ENCODE peak calls at places on chromosomes 13 and 19, in four cellular contexts. One of them, this sample, is unnamed.

GRCh38 chr19:23440791-23441190 is 45.5 kb upstream of the ZNF91 start:
- DNase-seq in H1: no peak
- DNase-seq in GM23338: peak
- DNase-seq in K562: no peak
- DNase-seq in this sample: no peak

GRCh38 chr13:99280166-99280565 is 22.0 kb upstream of the GPR18 start:
- DNase-seq in H1: no peak
- DNase-seq in GM23338: no peak
- DNase-seq in K562: no peak
- DNase-seq in this sample: no peak

GRCh38 chr13:29707876-29708543 is 112.5 kb upstream of the SLC7A1 start:
- DNase-seq in H1: peak
- DNase-seq in GM23338: peak
- DNase-seq in K562: peak
- DNase-seq in this sample: peak

GRCh38 chr13:23430664-23431063 is 2.8 kb downstream of the SACS start:
- DNase-seq in H1: no peak
- DNase-seq in GM23338: no peak
- DNase-seq in K562: no peak
- DNase-seq in this sample: no peak

GRCh38 chr13:27128825-27129627 is 42.6 kb downstream of the USP12 start:
- DNase-seq in H1: no peak
- DNase-seq in GM23338: no peak
- DNase-seq in K562: no peak
- DNase-seq in this sample: no peak

GRCh38 chr19:48962029-48962848 is 2.9 kb upstream of the FTL start:
- DNase-seq in H1: no peak
- DNase-seq in GM23338: peak
- DNase-seq in K562: peak
- DNase-seq in this sample: no peak

GRCh38 chr19:18946918-18947317 is 5.9 kb upstream of the HOMER3 start:
- DNase-seq in H1: no peak
- DNase-seq in GM23338: no peak
- DNase-seq in K562: no peak
- DNase-seq in this sample: no peak

GRCh38 chr19:8399681-8400188 is 9.6 kb downstream of the RAB11B start:
- DNase-seq in H1: no peak
- DNase-seq in GM23338: no peak
- DNase-seq in K562: no peak
- DNase-seq in this sample: no peak

GRCh38 chr13:112819111-112819510 is 129.3 kb downstream of the ATP11A start:
- DNase-seq in H1: no peak
- DNase-seq in GM23338: no peak
- DNase-seq in K562: no peak
- DNase-seq in this sample: no peak

GRCh38 chr19:46426035-46426505 is 2.7 kb downstream of the PNMA8C start:
- DNase-seq in H1: no peak
- DNase-seq in GM23338: no peak
- DNase-seq in K562: no peak
- DNase-seq in this sample: peak

GRCh38 chr19:16144216-16144581 is 714 bp downstream of the HSH2D start:
- DNase-seq in H1: no peak
- DNase-seq in GM23338: no peak
- DNase-seq in K562: no peak
- DNase-seq in this sample: no peak

GRCh38 chr19:16141043-16141442 is 2.4 kb upstream of the HSH2D start:
- DNase-seq in H1: no peak
- DNase-seq in GM23338: no peak
- DNase-seq in K562: peak
- DNase-seq in this sample: no peak

GRCh38 chr19:16139752-16140151 is 3.7 kb upstream of the HSH2D start:
- DNase-seq in H1: no peak
- DNase-seq in GM23338: no peak
- DNase-seq in K562: no peak
- DNase-seq in this sample: no peak

GRCh38 chr19:16143399-16144215 is at the start of gene HSH2D:
- DNase-seq in H1: peak
- DNase-seq in GM23338: peak
- DNase-seq in K562: no peak
- DNase-seq in this sample: no peak

DNA sequence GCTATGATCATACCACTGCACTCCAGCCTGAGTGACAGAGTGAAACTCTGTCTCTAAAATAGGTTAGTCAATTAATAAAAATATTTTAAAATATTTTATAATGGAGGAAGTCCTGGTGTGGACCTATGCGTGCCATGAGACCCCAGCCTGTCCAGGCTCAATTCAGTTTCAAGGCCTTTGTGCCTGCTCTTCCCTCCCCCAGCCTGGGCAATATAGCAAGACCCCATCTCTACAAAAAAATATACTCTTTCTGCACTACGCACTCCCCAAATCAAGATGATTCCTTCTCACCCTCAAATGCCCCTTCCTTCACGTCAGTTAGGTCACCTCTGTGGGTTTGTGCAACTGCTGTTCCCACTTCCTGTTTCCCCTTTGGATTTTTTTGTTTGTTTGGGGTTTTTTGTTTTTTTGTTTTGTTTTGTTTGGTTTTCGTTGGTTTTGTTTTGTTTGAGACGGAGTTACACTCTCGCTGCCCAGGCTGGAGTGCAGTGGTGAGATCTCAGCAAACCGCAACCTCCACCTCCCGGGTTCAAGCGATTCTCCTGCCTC is 1.4 kb upstream of the HSH2D start:
- DNase-seq in H1: no peak
- DNase-seq in GM23338: no peak
- DNase-seq in K562: no peak
- DNase-seq in this sample: no peak
- H3K4me2 ChIP-seq in H1: no peak
- H3K4me2 ChIP-seq in GM23338: no peak
- H3K4me2 ChIP-seq in K562: no peak
- H3K4me2 ChIP-seq in this sample: no peak

GRCh38 chr19:16872728-16873127 is 16.1 kb upstream of the F2RL3 start:
- DNase-seq in H1: no peak
- DNase-seq in GM23338: no peak
- DNase-seq in K562: no peak
- DNase-seq in this sample: no peak

GRCh38 chr19:16875584-16876555 is 12.9 kb upstream of the F2RL3 start:
- DNase-seq in H1: no peak
- DNase-seq in GM23338: no peak
- DNase-seq in K562: no peak
- DNase-seq in this sample: no peak

GRCh38 chr19:16874250-16874977 is 14.4 kb upstream of the F2RL3 start:
- DNase-seq in H1: no peak
- DNase-seq in GM23338: no peak
- DNase-seq in K562: no peak
- DNase-seq in this sample: no peak

GRCh38 chr19:16871870-16872269 is 16.9 kb upstream of the F2RL3 start:
- DNase-seq in H1: no peak
- DNase-seq in GM23338: no peak
- DNase-seq in K562: no peak
- DNase-seq in this sample: no peak

GRCh38 chr19:16873603-16874002 is 15.2 kb upstream of the F2RL3 start:
- DNase-seq in H1: no peak
- DNase-seq in GM23338: no peak
- DNase-seq in K562: no peak
- DNase-seq in this sample: no peak
- H3K4me2 ChIP-seq in H1: no peak
- H3K4me2 ChIP-seq in GM23338: no peak
- H3K4me2 ChIP-seq in K562: no peak
- H3K4me2 ChIP-seq in this sample: no peak

GRCh38 chr19:5147971-5148793 is 179.3 kb downstream of the KDM4B start:
- DNase-seq in H1: no peak
- DNase-seq in GM23338: no peak
- DNase-seq in K562: no peak
- DNase-seq in this sample: no peak
- H3K4me2 ChIP-seq in H1: no peak
- H3K4me2 ChIP-seq in GM23338: no peak
- H3K4me2 ChIP-seq in K562: no peak
- H3K4me2 ChIP-seq in this sample: no peak

GRCh38 chr13:96984061-96984508 is 10.2 kb downstream of the OXGR1 start:
- DNase-seq in H1: no peak
- DNase-seq in GM23338: peak
- DNase-seq in K562: peak
- DNase-seq in this sample: peak
- H3K4me2 ChIP-seq in H1: peak
- H3K4me2 ChIP-seq in GM23338: peak
- H3K4me2 ChIP-seq in K562: peak
- H3K4me2 ChIP-seq in this sample: peak

GRCh38 chr13:110298221-110298565 is 8.8 kb downstream of the COL4A1 start:
- DNase-seq in H1: no peak
- DNase-seq in GM23338: no peak
- DNase-seq in K562: no peak
- DNase-seq in this sample: no peak
- H3K4me2 ChIP-seq in H1: peak
- H3K4me2 ChIP-seq in GM23338: peak
- H3K4me2 ChIP-seq in K562: no peak
- H3K4me2 ChIP-seq in this sample: no peak

DNA sequence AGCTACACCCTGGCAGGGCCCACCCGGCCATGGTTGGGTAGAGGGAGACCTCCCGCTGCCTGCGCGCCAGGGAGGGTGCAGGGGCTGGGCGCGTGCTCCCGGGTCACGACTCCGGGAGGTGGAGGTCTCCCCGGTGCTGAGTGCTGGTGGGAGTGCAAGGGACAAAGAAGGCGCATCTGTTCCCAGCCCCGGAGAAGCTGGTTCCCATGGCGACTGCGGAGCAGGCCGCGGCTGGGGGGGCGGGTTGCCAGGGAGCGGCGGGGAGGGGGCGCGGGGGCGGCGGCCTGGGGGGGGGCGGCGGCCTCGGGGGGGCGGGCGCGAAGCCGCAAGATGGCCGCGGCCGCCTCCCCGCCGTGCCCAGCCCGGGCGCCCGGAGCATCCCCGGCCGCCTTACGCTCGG is 1.2 kb downstream of the CBARP start:
- DNase-seq in H1: no peak
- DNase-seq in GM23338: no peak
- DNase-seq in K562: no peak
- DNase-seq in this sample: peak
- H3K4me2 ChIP-seq in H1: peak
- H3K4me2 ChIP-seq in GM23338: peak
- H3K4me2 ChIP-seq in K562: peak
- H3K4me2 ChIP-seq in this sample: peak

DNA sequence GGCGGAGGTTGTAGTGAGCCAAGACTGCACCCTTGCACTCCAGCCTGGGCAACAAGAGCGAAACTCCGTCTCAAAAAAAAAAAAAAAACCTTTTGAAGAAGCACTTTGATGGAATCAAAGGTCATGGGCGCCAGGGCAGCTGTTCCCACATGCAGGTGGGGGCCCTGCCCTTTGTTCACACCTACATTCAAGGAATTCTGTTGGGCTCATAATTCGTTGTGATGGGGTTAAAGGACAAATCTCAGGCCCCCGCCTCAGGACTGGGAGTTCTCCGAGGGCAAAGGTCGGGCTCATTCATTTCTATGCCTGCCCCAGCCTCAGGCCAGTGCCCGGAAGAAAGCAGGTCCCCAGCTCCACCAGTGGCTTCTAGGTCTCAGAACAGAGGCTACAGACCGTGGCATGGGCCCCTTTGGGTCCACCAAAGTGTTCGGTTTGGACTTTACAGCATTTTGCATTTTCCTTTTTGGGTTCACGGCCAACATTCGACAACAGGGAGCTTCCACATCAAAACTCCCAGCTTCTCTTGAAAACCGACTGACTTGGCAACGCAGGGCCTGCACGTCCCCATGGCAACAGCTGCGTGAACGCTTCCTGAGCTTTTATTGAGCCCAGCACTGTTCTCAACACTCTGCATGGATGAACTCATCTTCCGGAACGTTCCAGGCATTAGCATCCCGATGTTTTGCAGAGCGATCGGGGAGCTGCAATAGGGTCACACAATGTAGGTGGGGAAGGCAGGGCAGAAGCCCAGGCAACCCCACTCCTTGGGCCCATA is 10.1 kb upstream of the GTF2F1 start:
- DNase-seq in H1: no peak
- DNase-seq in GM23338: peak
- DNase-seq in K562: no peak
- DNase-seq in this sample: peak
- H3K4me2 ChIP-seq in H1: no peak
- H3K4me2 ChIP-seq in GM23338: no peak
- H3K4me2 ChIP-seq in K562: no peak
- H3K4me2 ChIP-seq in this sample: no peak

GRCh38 chr13:20997301-20998061 is 63.9 kb downstream of the LATS2 start:
- DNase-seq in H1: peak
- DNase-seq in GM23338: peak
- DNase-seq in K562: no peak
- DNase-seq in this sample: no peak
- H3K4me2 ChIP-seq in H1: peak
- H3K4me2 ChIP-seq in GM23338: peak
- H3K4me2 ChIP-seq in K562: no peak
- H3K4me2 ChIP-seq in this sample: no peak

DNA sequence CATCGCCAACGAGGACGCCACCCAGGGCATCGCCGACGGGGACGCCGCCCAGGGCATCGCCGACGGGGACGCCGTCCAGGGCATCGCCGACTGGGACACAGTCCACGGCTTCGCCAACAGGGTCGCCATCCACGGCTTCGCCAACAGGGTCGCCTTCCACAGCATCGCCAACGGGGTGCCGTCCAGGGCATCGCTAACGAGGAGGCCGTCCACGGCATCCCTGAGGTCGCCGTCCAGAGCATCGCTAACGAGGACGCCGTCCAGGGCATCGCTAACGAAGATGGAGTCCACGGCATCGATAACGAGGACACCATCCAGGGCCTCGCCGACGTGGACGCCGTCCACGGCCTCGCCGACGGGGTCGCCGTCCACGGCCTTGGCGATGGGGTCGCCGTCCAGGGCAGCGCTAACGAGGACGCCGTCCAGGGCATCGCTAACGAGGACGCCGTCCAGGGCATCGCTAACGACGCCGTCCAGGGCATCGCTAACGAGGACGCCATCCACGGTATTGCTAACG is 947.8 kb downstream of the TUBA3C start:
- DNase-seq in H1: no peak
- DNase-seq in GM23338: no peak
- DNase-seq in K562: no peak
- DNase-seq in this sample: no peak
- H3K4me2 ChIP-seq in H1: no peak
- H3K4me2 ChIP-seq in GM23338: no peak
- H3K4me2 ChIP-seq in K562: no peak
- H3K4me2 ChIP-seq in this sample: no peak

GRCh38 chr13:24716446-24716845 is 36.2 kb downstream of the ATP12A start:
- DNase-seq in H1: no peak
- DNase-seq in GM23338: peak
- DNase-seq in K562: no peak
- DNase-seq in this sample: no peak
- H3K4me2 ChIP-seq in H1: peak
- H3K4me2 ChIP-seq in GM23338: peak
- H3K4me2 ChIP-seq in K562: no peak
- H3K4me2 ChIP-seq in this sample: peak

This sample was measured in neural progenitor cell.